ENCODE peak calls at places on chromosomes 12 and 14, in eight cellular contexts. One of them, this sample, is unnamed.

GRCh38 chr12:90621927-90622326 is 333.0 kb downstream of the CCER1 start:
- DNase-seq in fibroblast of lung: peak; percentile 80
- DNase-seq in GM10248: no peak
- DNase-seq in DMS79 treated with DMSO at 0.1 percent for 48 hours: no peak
- DNase-seq in NCI-H774: no peak
- DNase-seq in activated gamma-delta T cell: no peak
- DNase-seq in endothelial cell: no peak
- DNase-seq in SW480: no peak
- DNase-seq in this sample: no peak

GRCh38 chr14:50021261-50021660 is 95.1 kb downstream of the VCPKMT start:
- DNase-seq in fibroblast of lung: no peak
- DNase-seq in GM10248: peak; percentile 37
- DNase-seq in DMS79 treated with DMSO at 0.1 percent for 48 hours: no peak
- DNase-seq in NCI-H774: no peak
- DNase-seq in activated gamma-delta T cell: no peak
- DNase-seq in endothelial cell: no peak
- DNase-seq in SW480: no peak
- DNase-seq in this sample: no peak

GRCh38 chr12:115763982-115764621 is 513.4 kb downstream of the MED13L start:
- DNase-seq in fibroblast of lung: no peak
- DNase-seq in GM10248: no peak
- DNase-seq in DMS79 treated with DMSO at 0.1 percent for 48 hours: peak; percentile 88
- DNase-seq in NCI-H774: peak; percentile 9
- DNase-seq in activated gamma-delta T cell: no peak
- DNase-seq in endothelial cell: no peak
- DNase-seq in SW480: no peak
- DNase-seq in this sample: no peak

GRCh38 chr12:64256166-64256800 is 34.2 kb upstream of the KICS2 start:
- DNase-seq in fibroblast of lung: peak; percentile 80
- DNase-seq in GM10248: peak; percentile 33
- DNase-seq in DMS79 treated with DMSO at 0.1 percent for 48 hours: peak; percentile 11
- DNase-seq in NCI-H774: peak; percentile 82
- DNase-seq in activated gamma-delta T cell: no peak
- DNase-seq in endothelial cell: no peak
- DNase-seq in SW480: peak; percentile 52
- DNase-seq in this sample: no peak

GRCh38 chr14:64720190-64720589 is 16.0 kb downstream of the PLEKHG3 start:
- DNase-seq in fibroblast of lung: peak; percentile 30
- DNase-seq in GM10248: no peak
- DNase-seq in DMS79 treated with DMSO at 0.1 percent for 48 hours: no peak
- DNase-seq in NCI-H774: no peak
- DNase-seq in activated gamma-delta T cell: no peak
- DNase-seq in endothelial cell: no peak
- DNase-seq in SW480: peak; percentile 67
- DNase-seq in this sample: no peak

GRCh38 chr12:64796205-64796845 is 28.1 kb upstream of the TBC1D30 start:
- DNase-seq in fibroblast of lung: peak; percentile 96
- DNase-seq in GM10248: peak; percentile 67
- DNase-seq in DMS79 treated with DMSO at 0.1 percent for 48 hours: peak; percentile 37
- DNase-seq in NCI-H774: peak; percentile 81
- DNase-seq in activated gamma-delta T cell: no peak
- DNase-seq in endothelial cell: peak; percentile 66
- DNase-seq in SW480: peak; percentile 85
- DNase-seq in this sample: peak; percentile 44

GRCh38 chr14:100165376-100165775 is 5.9 kb upstream of the DEGS2 start:
- DNase-seq in fibroblast of lung: no peak
- DNase-seq in GM10248: no peak
- DNase-seq in DMS79 treated with DMSO at 0.1 percent for 48 hours: no peak
- DNase-seq in NCI-H774: no peak
- DNase-seq in activated gamma-delta T cell: no peak
- DNase-seq in endothelial cell: no peak
- DNase-seq in SW480: no peak
- DNase-seq in this sample: no peak

GRCh38 chr12:6183689-6184441 is 16.3 kb upstream of the CD9 start:
- DNase-seq in fibroblast of lung: peak; percentile 76
- DNase-seq in GM10248: no peak
- DNase-seq in DMS79 treated with DMSO at 0.1 percent for 48 hours: peak; percentile 15
- DNase-seq in NCI-H774: no peak
- DNase-seq in activated gamma-delta T cell: no peak
- DNase-seq in endothelial cell: no peak
- DNase-seq in SW480: no peak
- DNase-seq in this sample: no peak

GRCh38 chr12:97763113-97763512 is 300.5 kb downstream of the RMST start:
- DNase-seq in fibroblast of lung: no peak
- DNase-seq in GM10248: no peak
- DNase-seq in DMS79 treated with DMSO at 0.1 percent for 48 hours: no peak
- DNase-seq in NCI-H774: no peak
- DNase-seq in activated gamma-delta T cell: no peak
- DNase-seq in endothelial cell: no peak
- DNase-seq in SW480: no peak
- DNase-seq in this sample: no peak

GRCh38 chr12:128661216-128661550 is 162.6 kb downstream of the SLC15A4 start:
- DNase-seq in fibroblast of lung: no peak
- DNase-seq in GM10248: no peak
- DNase-seq in DMS79 treated with DMSO at 0.1 percent for 48 hours: peak; percentile 78
- DNase-seq in NCI-H774: peak; percentile 76
- DNase-seq in activated gamma-delta T cell: no peak
- DNase-seq in endothelial cell: no peak
- DNase-seq in SW480: no peak
- DNase-seq in this sample: no peak

GRCh38 chr12:127381043-127381668 is 885.8 kb upstream of the TMEM132C start:
- DNase-seq in fibroblast of lung: no peak
- DNase-seq in GM10248: peak; percentile 53
- DNase-seq in DMS79 treated with DMSO at 0.1 percent for 48 hours: peak; percentile 28
- DNase-seq in NCI-H774: peak; percentile 82
- DNase-seq in activated gamma-delta T cell: no peak
- DNase-seq in endothelial cell: peak; percentile 4
- DNase-seq in SW480: peak; percentile 22
- DNase-seq in this sample: no peak

GRCh38 chr12:132429122-132429931 is 60.6 kb upstream of the FBRSL1 start:
- DNase-seq in fibroblast of lung: no peak
- DNase-seq in GM10248: no peak
- DNase-seq in DMS79 treated with DMSO at 0.1 percent for 48 hours: peak; percentile 85
- DNase-seq in NCI-H774: no peak
- DNase-seq in activated gamma-delta T cell: no peak
- DNase-seq in endothelial cell: no peak
- DNase-seq in SW480: peak; percentile 65
- DNase-seq in this sample: no peak